ENCODE peak calls at places on chromosomes 4 and X, in four cellular contexts. J is adipocyte; L is WERI-Rb-1; E is CD8-positive, alpha-beta memory T cell. F is an unnamed sample.

GRCh38 chr4:169440446-169440845 is 169.7 kb upstream of the SH3RF1 start:
- DNase-seq in L (no peak), J (no peak), E (no peak), F (no peak)

GRCh38 chr4:15955670-15956069 is 7.3 kb downstream of the FGFBP2 start:
- DNase-seq in J (no peak), E (no peak), L (no peak), F (peak)

GRCh38 chr4:16226816-16227461 is 668 bp upstream of the TAPT1 start:
- DNase-seq in L (peak), E (peak), J (peak), F (peak)

GRCh38 chrX:65679071-65679540 is 11.7 kb downstream of the MSN start:
- DNase-seq in E (no peak), L (no peak), J (no peak), F (no peak)

GRCh38 chrX:104621781-104622180 is 55.8 kb downstream of the IL1RAPL2 start:
- DNase-seq in J (no peak), L (no peak), E (no peak), F (no peak)

GRCh38 chr4:102268355-102268754 is 76.9 kb downstream of the SLC39A8 start:
- DNase-seq in E (no peak), L (no peak), J (no peak), F (no peak)

GRCh38 chrX:51896626-51897025 is 3.2 kb downstream of the MAGED1 start:
- DNase-seq in J (no peak), L (no peak), E (no peak), F (no peak)

GRCh38 chrX:41695464-41695863 is 6.7 kb downstream of the GPR34 start:
- DNase-seq in J (no peak), L (no peak), E (peak), F (peak)

GRCh38 chr4:6377626-6378492 is 94.6 kb downstream of the PPP2R2C start:
- DNase-seq in L (peak), E (no peak), J (no peak), F (no peak)

GRCh38 chr4:147782087-147782781 is 50.3 kb downstream of the ARHGAP10 start:
- DNase-seq in E (no peak), L (no peak), J (peak), F (peak)
- H3K4me3 ChIP-seq in E (no peak), L (no peak), J (no peak), F (no peak)

GRCh38 chr4:164384416-164384815 is 369.5 kb upstream of the SMIM31 start:
- DNase-seq in J (no peak), E (no peak), L (no peak), F (no peak)
- H3K4me3 ChIP-seq in J (no peak), E (no peak), L (peak), F (no peak)

DNA sequence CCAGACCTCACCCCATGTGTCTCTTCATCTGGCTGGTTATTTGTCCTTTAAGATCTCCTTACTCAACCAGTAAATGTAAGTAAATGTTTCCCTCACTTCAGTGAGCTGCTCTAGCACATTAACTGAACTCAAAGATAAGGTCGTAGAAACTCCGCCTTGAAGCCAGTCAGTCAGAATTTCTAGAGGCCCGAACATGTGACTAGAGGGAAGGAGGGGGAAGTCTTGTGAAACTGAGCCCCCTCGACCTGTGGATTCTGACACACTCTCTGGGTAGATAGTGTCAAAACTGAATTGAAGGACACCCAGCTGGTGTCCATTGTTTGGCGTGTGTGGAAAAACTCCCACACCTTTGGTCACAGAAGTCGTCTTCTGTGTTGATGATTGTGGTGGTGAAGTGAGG is 933.9 kb downstream of the ADGRL3 start:
- DNase-seq in E (no peak), J (no peak), L (no peak), F (no peak)
- H3K4me3 ChIP-seq in E (no peak), J (no peak), L (no peak), F (no peak)

GRCh38 chrX:71068052-71068918 is at the start of gene SNX12:
- DNase-seq in J (peak), E (peak), L (peak), F (peak)

GRCh38 chrX:71067727-71068051 is 445 bp downstream of the SNX12 start:
- DNase-seq in E (no peak), L (no peak), J (no peak), F (no peak)

GRCh38 chrX:71070531-71070930 is 2.4 kb upstream of the SNX12 start:
- DNase-seq in L (no peak), J (no peak), E (no peak), F (no peak)

DNA sequence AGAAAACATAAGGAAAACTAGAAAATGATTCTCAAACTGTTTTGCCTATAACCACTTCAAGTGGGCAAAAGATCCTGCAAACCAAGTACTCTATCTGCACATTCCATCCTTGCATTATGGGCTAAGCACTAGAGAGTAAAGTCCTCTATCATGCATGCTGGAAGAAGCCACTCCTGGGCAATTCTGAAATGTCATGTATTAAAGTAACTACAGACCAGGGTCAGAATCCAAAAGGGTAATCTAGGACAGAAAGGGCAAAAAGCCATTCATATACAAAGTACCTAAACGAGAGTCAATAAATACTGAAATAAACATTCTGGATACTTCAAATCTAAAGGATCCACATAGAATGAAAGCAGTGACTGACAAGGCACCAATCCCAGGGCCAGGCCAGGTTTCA is 1.1 kb downstream of the SNX12 start:
- DNase-seq in J (peak), L (no peak), E (no peak), F (no peak)
- H3K4me3 ChIP-seq in J (peak), L (peak), E (peak), F (peak)

GRCh38 chrX:74421181-74422028 is at the start of gene SLC16A2:
- DNase-seq in E (peak), L (peak), J (peak), F (peak)
- H3K4me3 ChIP-seq in E (peak), L (peak), J (peak), F (peak)

DNA sequence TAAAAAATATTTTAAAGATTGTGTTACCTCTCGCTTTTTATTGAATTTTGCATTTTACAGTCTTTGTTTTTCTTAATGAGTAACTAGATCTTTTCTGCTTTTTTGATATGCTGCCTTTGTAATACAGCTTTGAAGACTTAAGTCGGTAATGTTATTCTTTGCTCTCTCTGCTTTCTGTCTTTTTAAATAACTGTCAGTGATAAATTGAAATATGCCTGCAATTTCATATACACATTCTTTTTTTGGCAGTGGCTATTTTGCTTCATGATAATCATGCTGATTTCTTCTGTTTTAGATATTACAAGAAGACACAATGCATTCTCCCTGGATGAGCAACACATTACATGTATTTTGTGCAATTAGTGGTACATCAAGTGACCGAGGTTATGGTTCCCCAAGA is 42.0 kb upstream of the IL13RA1 start:
- DNase-seq in L (no peak), E (no peak), J (no peak), F (no peak)
- H3K4me3 ChIP-seq in L (no peak), E (no peak), J (no peak), F (no peak)

DNA sequence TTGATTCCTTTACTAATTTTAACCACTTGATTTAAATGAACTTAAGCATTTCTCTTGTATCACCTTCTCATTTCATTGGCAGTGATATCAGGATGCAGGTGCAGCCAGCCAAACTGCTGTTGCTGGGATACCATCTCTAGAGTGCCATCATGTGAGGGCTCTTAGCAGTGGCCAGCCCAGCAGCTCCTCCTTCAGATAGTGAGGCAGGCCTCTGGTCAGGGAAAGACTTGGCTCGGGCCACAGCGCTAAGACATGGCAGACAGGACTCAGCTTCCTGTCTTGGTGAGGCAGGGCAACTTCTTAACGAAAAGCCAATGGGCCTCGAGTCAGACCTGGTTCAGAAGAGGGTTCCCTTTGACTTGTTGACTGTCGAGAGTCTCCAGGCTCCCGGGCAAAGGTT is 50.0 kb downstream of the NOP14 start:
- DNase-seq in J (no peak), E (no peak), L (no peak), F (no peak)
- H3K4me3 ChIP-seq in J (no peak), E (no peak), L (no peak), F (no peak)

GRCh38 chr4:63493265-63493664 is 916.0 kb downstream of the TECRL start:
- DNase-seq in L (no peak), E (no peak), J (no peak), F (no peak)

DNA sequence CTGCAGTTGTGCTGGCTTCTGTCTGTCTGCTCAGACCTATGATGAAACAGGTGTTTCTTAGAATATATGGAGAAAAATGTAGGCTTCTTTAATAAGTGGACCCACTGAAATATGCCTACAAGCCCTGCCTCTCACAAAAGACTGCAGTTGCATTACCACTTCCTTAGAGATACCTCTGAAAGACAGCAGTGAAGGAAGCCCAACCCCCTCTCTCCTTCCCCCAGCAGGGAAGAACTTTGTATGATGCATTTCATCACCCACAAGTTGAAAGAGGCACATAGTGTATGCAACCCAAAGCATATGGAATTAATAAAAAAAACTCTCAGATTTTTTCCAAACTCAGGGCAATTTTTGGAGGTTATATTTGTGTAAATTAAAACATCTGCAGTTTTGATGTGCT is 916.7 kb downstream of the TECRL start:
- DNase-seq in L (no peak), J (no peak), E (no peak), F (no peak)
- H3K4me3 ChIP-seq in L (no peak), J (no peak), E (no peak), F (no peak)

GRCh38 chr4:23242962-23243361 is 550.2 kb downstream of the GBA3 start:
- DNase-seq in L (no peak), J (no peak), E (no peak), F (no peak)
- H3K4me3 ChIP-seq in L (no peak), J (no peak), E (no peak), F (no peak)

GRCh38 chrX:134548257-134548732 is 88.3 kb downstream of the HPRT1 start:
- DNase-seq in E (no peak), J (no peak), L (no peak), F (no peak)
- H3K4me3 ChIP-seq in E (peak), J (peak), L (peak), F (peak)